ENCODE peak calls at places on chromosomes 16 and 17, in ten cellular contexts. M is neural crest cell; D is posterior cingulate gyrus; X is iris pigment epithelial cell; Q is stimulated activated CD4-positive, alpha-beta T cell treated with anti-CD3 and anti-CD28 coated beads, Interleukin-2, amount 100 ng/mL, for 48 hours; K is activated CD4-positive, alpha-beta T cell treated with anti-CD3 and anti-CD28 coated beads for 36 hours; J is left ventricle myocardium inferior; U is activated T-cell treated with anti-CD3 and anti-CD28 coated beads, Interleukin-2, amount 50 U/mL, for 72 hours; I is ELR; B is RPMI7951. T is an unnamed sample.

GRCh38 chr16:79093554-79093967 is 507.0 kb downstream of the MAF start:
- DNase-seq in M (no peak), D (no peak), X (no peak), Q (peak), K (peak), J (no peak), U (peak), I (no peak), B (no peak), T (no peak)

GRCh38 chr16:80197790-80198201 is 343.0 kb upstream of the DYNLRB2 start:
- DNase-seq in M (no peak), D (no peak), X (peak), Q (no peak), K (peak), J (no peak), U (peak), I (peak), B (peak), T (no peak)

GRCh38 chr16:379961-380836 is 1.6 kb downstream of the PGAP6 start:
- DNase-seq in M (no peak), D (no peak), X (no peak), Q (no peak), K (no peak), J (no peak), U (no peak), I (no peak), B (no peak), T (no peak)

GRCh38 chr16:27113341-27113841 is 46.7 kb downstream of the C16orf82 start:
- DNase-seq in M (no peak), D (no peak), X (no peak), Q (no peak), K (no peak), J (no peak), U (no peak), I (no peak), B (no peak), T (no peak)

GRCh38 chr16:69329369-69330285 is 761 bp downstream of the PDF start:
- DNase-seq in M (no peak), D (peak), X (peak), Q (no peak), K (peak), J (no peak), U (no peak), I (peak), B (peak), T (no peak)

GRCh38 chr17:3695723-3696411 is at the start of gene P2RX5:
- DNase-seq in M (no peak), D (no peak), X (peak), Q (no peak), K (peak), J (no peak), U (peak), I (peak), B (no peak), T (no peak)

GRCh38 chr17:44210342-44211192 is 8.9 kb downstream of the UBTF start:
- DNase-seq in M (peak), D (peak), X (peak), Q (peak), K (peak), J (peak), U (peak), I (peak), B (peak), T (peak)

GRCh38 chr17:80729016-80729415 is 184.4 kb downstream of the RPTOR start:
- DNase-seq in M (no peak), D (no peak), X (no peak), Q (no peak), K (no peak), J (no peak), U (no peak), I (no peak), B (no peak), T (no peak)

GRCh38 chr17:46194393-46195216 is 1.4 kb upstream of the KANSL1 start:
- DNase-seq in M (no peak), D (no peak), X (peak), Q (peak), K (peak), J (no peak), U (peak), I (peak), B (peak), T (no peak)

GRCh38 chr16:16021988-16022682 is 72.7 kb downstream of the ABCC1 start:
- DNase-seq in M (no peak), D (peak), X (peak), Q (no peak), K (no peak), J (peak), U (no peak), I (peak), B (peak), T (peak)

GRCh38 chr17:67239597-67239996 is 5.4 kb downstream of the HELZ start:
- DNase-seq in M (no peak), D (no peak), X (peak), Q (no peak), K (no peak), J (no peak), U (no peak), I (peak), B (peak), T (no peak)

GRCh38 chr17:2059125-2059836 is 4.4 kb downstream of the HIC1 start:
- DNase-seq in M (no peak), D (no peak), X (no peak), Q (no peak), K (no peak), J (no peak), U (no peak), I (no peak), B (no peak), T (peak)

GRCh38 chr16:58000706-58001676 is at the start of gene USB1:
- DNase-seq in M (peak), D (peak), X (peak), Q (peak), K (peak), J (peak), U (peak), I (peak), B (peak), T (peak)

GRCh38 chr16:15650698-15651161 is 685 bp downstream of the NDE1 start:
- DNase-seq in M (peak), D (no peak), X (peak), Q (peak), K (peak), J (no peak), U (peak), I (peak), B (peak), T (peak)

GRCh38 chr16:9602201-9602600 is 510.8 kb downstream of the HAPSTR1 start:
- DNase-seq in M (no peak), D (no peak), X (no peak), Q (no peak), K (no peak), J (no peak), U (no peak), I (no peak), B (no peak), T (no peak)

GRCh38 chr17:42194133-42194899 is at the start of gene GHDC:
- DNase-seq in M (peak), D (peak), X (peak), Q (peak), K (peak), J (peak), U (peak), I (peak), B (peak), T (peak)

GRCh38 chr17:66932295-66932694 is 32.2 kb upstream of the CACNG4 start:
- DNase-seq in M (no peak), D (no peak), X (no peak), Q (no peak), K (no peak), J (no peak), U (no peak), I (no peak), B (no peak), T (no peak)

GRCh38 chr17:49798738-49799137 is 10.3 kb downstream of the KAT7 start:
- DNase-seq in M (no peak), D (no peak), X (no peak), Q (no peak), K (no peak), J (no peak), U (no peak), I (no peak), B (no peak), T (no peak)

GRCh38 chr17:4318596-4318995 is 47.9 kb downstream of the UBE2G1 start:
- DNase-seq in M (no peak), D (no peak), X (peak), Q (no peak), K (no peak), J (no peak), U (no peak), I (peak), B (no peak), T (no peak)

GRCh38 chr16:85986931-85987749 is 88.2 kb downstream of the IRF8 start:
- DNase-seq in M (peak), D (no peak), X (no peak), Q (peak), K (peak), J (no peak), U (peak), I (peak), B (peak), T (no peak)

GRCh38 chr17:81341347-81342061 is 46.4 kb upstream of the SLC38A10 start:
- DNase-seq in M (no peak), D (no peak), X (peak), Q (no peak), K (no peak), J (no peak), U (no peak), I (no peak), B (no peak), T (peak)

GRCh38 chr17:352421-353212 is at the start of gene RPH3AL:
- DNase-seq in M (no peak), D (no peak), X (no peak), Q (no peak), K (no peak), J (no peak), U (no peak), I (no peak), B (peak), T (peak)

GRCh38 chr16:47849736-47850135 is 306.1 kb downstream of the ABCC12 start:
- DNase-seq in M (no peak), D (no peak), X (no peak), Q (no peak), K (no peak), J (no peak), U (no peak), I (no peak), B (no peak), T (no peak)

GRCh38 chr16:30335598-30336474 is 19.3 kb downstream of the CD2BP2 start:
- DNase-seq in M (no peak), D (no peak), X (peak), Q (no peak), K (peak), J (no peak), U (peak), I (peak), B (peak), T (peak)

GRCh38 chr17:63497708-63498483 is 21.0 kb downstream of the ACE start:
- DNase-seq in M (no peak), D (no peak), X (peak), Q (no peak), K (peak), J (no peak), U (no peak), I (peak), B (no peak), T (no peak)

GRCh38 chr16:23464196-23464595 is 11.2 kb upstream of the COG7 start:
- DNase-seq in M (no peak), D (no peak), X (no peak), Q (no peak), K (no peak), J (no peak), U (no peak), I (no peak), B (no peak), T (no peak)

GRCh38 chr17:68704897-68705296 is 103.7 kb upstream of the FAM20A start:
- DNase-seq in M (no peak), D (no peak), X (peak), Q (no peak), K (no peak), J (no peak), U (no peak), I (peak), B (peak), T (no peak)

GRCh38 chr16:63752347-63752746 is 1369.5 kb downstream of the CDH11 start:
- DNase-seq in M (no peak), D (no peak), X (no peak), Q (no peak), K (no peak), J (no peak), U (no peak), I (no peak), B (no peak), T (no peak)

GRCh38 chr16:48384982-48385271 is 286 bp downstream of the SIAH1 start:
- DNase-seq in M (no peak), D (no peak), X (no peak), Q (no peak), K (no peak), J (peak), U (no peak), I (no peak), B (no peak), T (no peak)

GRCh38 chr17:42520540-42520951 is 15.5 kb upstream of the NAGLU start:
- DNase-seq in M (peak), D (no peak), X (no peak), Q (no peak), K (peak), J (no peak), U (no peak), I (no peak), B (no peak), T (no peak)

GRCh38 chr16:1687427-1688316 is 9.6 kb downstream of the JPT2 start:
- DNase-seq in M (no peak), D (no peak), X (no peak), Q (no peak), K (no peak), J (no peak), U (no peak), I (no peak), B (no peak), T (no peak)

GRCh38 chr17:9360610-9361571 is 214.7 kb downstream of the STX8 start:
- DNase-seq in M (no peak), D (no peak), X (peak), Q (no peak), K (no peak), J (no peak), U (no peak), I (peak), B (peak), T (no peak)

T was measured in heart left ventricle.